ENCODE peak calls at places on chromosomes 3 and 15, in eight cellular contexts. One of them, this sample, is unnamed.

GRCh38 chr3:8607285-8608040 is 37.1 kb downstream of the SSUH2 start:
- DNase-seq in breast epithelium: no peak
- DNase-seq in K562: no peak
- DNase-seq in neural progenitor cell: peak
- DNase-seq in trophoblast cell: peak
- DNase-seq in stomach: peak
- DNase-seq in left lung: no peak
- DNase-seq in transverse colon: no peak
- DNase-seq in this sample: no peak

GRCh38 chr3:15647629-15648167 is 46.2 kb downstream of the BTD start:
- DNase-seq in breast epithelium: no peak
- DNase-seq in K562: no peak
- DNase-seq in neural progenitor cell: no peak
- DNase-seq in trophoblast cell: no peak
- DNase-seq in stomach: no peak
- DNase-seq in left lung: no peak
- DNase-seq in transverse colon: peak
- DNase-seq in this sample: no peak

GRCh38 chr3:173622156-173622555 is 224.6 kb downstream of the NLGN1 start:
- DNase-seq in breast epithelium: no peak
- DNase-seq in K562: no peak
- DNase-seq in neural progenitor cell: no peak
- DNase-seq in trophoblast cell: no peak
- DNase-seq in stomach: no peak
- DNase-seq in left lung: no peak
- DNase-seq in transverse colon: no peak
- DNase-seq in this sample: no peak

GRCh38 chr3:49411550-49411967 is 217 bp downstream of the RHOA start:
- DNase-seq in breast epithelium: no peak
- DNase-seq in K562: peak
- DNase-seq in neural progenitor cell: peak
- DNase-seq in trophoblast cell: no peak
- DNase-seq in stomach: peak
- DNase-seq in left lung: peak
- DNase-seq in transverse colon: peak
- DNase-seq in this sample: peak

GRCh38 chr3:146646251-146646650 is 41.1 kb upstream of the PLSCR5 start:
- DNase-seq in breast epithelium: no peak
- DNase-seq in K562: no peak
- DNase-seq in neural progenitor cell: no peak
- DNase-seq in trophoblast cell: no peak
- DNase-seq in stomach: no peak
- DNase-seq in left lung: no peak
- DNase-seq in transverse colon: no peak
- DNase-seq in this sample: no peak

GRCh38 chr15:100259266-100259665 is 82.5 kb downstream of the ADAMTS17 start:
- DNase-seq in breast epithelium: no peak
- DNase-seq in K562: no peak
- DNase-seq in neural progenitor cell: no peak
- DNase-seq in trophoblast cell: no peak
- DNase-seq in stomach: no peak
- DNase-seq in left lung: no peak
- DNase-seq in transverse colon: no peak
- DNase-seq in this sample: no peak

GRCh38 chr3:120839120-120839519 is 68.9 kb upstream of the STXBP5L start:
- DNase-seq in breast epithelium: no peak
- DNase-seq in K562: no peak
- DNase-seq in neural progenitor cell: no peak
- DNase-seq in trophoblast cell: no peak
- DNase-seq in stomach: no peak
- DNase-seq in left lung: no peak
- DNase-seq in transverse colon: no peak
- DNase-seq in this sample: no peak

GRCh38 chr3:52684184-52684583 is 1.5 kb downstream of the PBRM1 start:
- DNase-seq in breast epithelium: no peak
- DNase-seq in K562: no peak
- DNase-seq in neural progenitor cell: no peak
- DNase-seq in trophoblast cell: no peak
- DNase-seq in stomach: no peak
- DNase-seq in left lung: no peak
- DNase-seq in transverse colon: no peak
- DNase-seq in this sample: no peak

GRCh38 chr3:8280161-8280560 is 221.5 kb upstream of the LMCD1 start:
- DNase-seq in breast epithelium: no peak
- DNase-seq in K562: no peak
- DNase-seq in neural progenitor cell: peak
- DNase-seq in trophoblast cell: no peak
- DNase-seq in stomach: no peak
- DNase-seq in left lung: no peak
- DNase-seq in transverse colon: no peak
- DNase-seq in this sample: no peak

GRCh38 chr3:157405457-157405856 is 31.2 kb upstream of the PTX3 start:
- DNase-seq in breast epithelium: no peak
- DNase-seq in K562: no peak
- DNase-seq in neural progenitor cell: no peak
- DNase-seq in trophoblast cell: no peak
- DNase-seq in stomach: no peak
- DNase-seq in left lung: no peak
- DNase-seq in transverse colon: no peak
- DNase-seq in this sample: no peak

GRCh38 chr3:160667452-160667851 is 9.5 kb upstream of the ARL14 start:
- DNase-seq in breast epithelium: no peak
- DNase-seq in K562: no peak
- DNase-seq in neural progenitor cell: no peak
- DNase-seq in trophoblast cell: no peak
- DNase-seq in stomach: peak
- DNase-seq in left lung: no peak
- DNase-seq in transverse colon: peak
- DNase-seq in this sample: no peak

GRCh38 chr15:49696441-49696840 is 75.6 kb downstream of the DTWD1 start:
- DNase-seq in breast epithelium: no peak
- DNase-seq in K562: no peak
- DNase-seq in neural progenitor cell: no peak
- DNase-seq in trophoblast cell: peak
- DNase-seq in stomach: no peak
- DNase-seq in left lung: no peak
- DNase-seq in transverse colon: no peak
- DNase-seq in this sample: no peak

GRCh38 chr3:76497636-76498035 is 542.3 kb upstream of the ROBO2 start:
- DNase-seq in breast epithelium: no peak
- DNase-seq in K562: no peak
- DNase-seq in neural progenitor cell: peak
- DNase-seq in trophoblast cell: no peak
- DNase-seq in stomach: no peak
- DNase-seq in left lung: no peak
- DNase-seq in transverse colon: no peak
- DNase-seq in this sample: no peak

GRCh38 chr15:64991536-64992135 is 1.9 kb upstream of the SPG21 start:
- DNase-seq in breast epithelium: no peak
- DNase-seq in K562: no peak
- DNase-seq in neural progenitor cell: no peak
- DNase-seq in trophoblast cell: no peak
- DNase-seq in stomach: no peak
- DNase-seq in left lung: no peak
- DNase-seq in transverse colon: no peak
- DNase-seq in this sample: no peak

GRCh38 chr15:85582719-85583089 is 202.3 kb downstream of the AKAP13 start:
- DNase-seq in breast epithelium: no peak
- DNase-seq in K562: peak
- DNase-seq in neural progenitor cell: no peak
- DNase-seq in trophoblast cell: no peak
- DNase-seq in stomach: peak
- DNase-seq in left lung: no peak
- DNase-seq in transverse colon: peak
- DNase-seq in this sample: peak

GRCh38 chr15:29105151-29105785 is 164.4 kb downstream of the NSMCE3 start:
- DNase-seq in breast epithelium: no peak
- DNase-seq in K562: no peak
- DNase-seq in neural progenitor cell: no peak
- DNase-seq in trophoblast cell: no peak
- DNase-seq in stomach: no peak
- DNase-seq in left lung: peak
- DNase-seq in transverse colon: no peak
- DNase-seq in this sample: no peak

GRCh38 chr3:180990494-180990893 is 958 bp upstream of the DNAJC19 start:
- DNase-seq in breast epithelium: no peak
- DNase-seq in K562: no peak
- DNase-seq in neural progenitor cell: no peak
- DNase-seq in trophoblast cell: no peak
- DNase-seq in stomach: no peak
- DNase-seq in left lung: no peak
- DNase-seq in transverse colon: no peak
- DNase-seq in this sample: no peak

GRCh38 chr15:85306946-85307686 is 73.3 kb upstream of the AKAP13 start:
- DNase-seq in breast epithelium: no peak
- DNase-seq in K562: no peak
- DNase-seq in neural progenitor cell: no peak
- DNase-seq in trophoblast cell: no peak
- DNase-seq in stomach: peak
- DNase-seq in left lung: no peak
- DNase-seq in transverse colon: peak
- DNase-seq in this sample: no peak

DNA sequence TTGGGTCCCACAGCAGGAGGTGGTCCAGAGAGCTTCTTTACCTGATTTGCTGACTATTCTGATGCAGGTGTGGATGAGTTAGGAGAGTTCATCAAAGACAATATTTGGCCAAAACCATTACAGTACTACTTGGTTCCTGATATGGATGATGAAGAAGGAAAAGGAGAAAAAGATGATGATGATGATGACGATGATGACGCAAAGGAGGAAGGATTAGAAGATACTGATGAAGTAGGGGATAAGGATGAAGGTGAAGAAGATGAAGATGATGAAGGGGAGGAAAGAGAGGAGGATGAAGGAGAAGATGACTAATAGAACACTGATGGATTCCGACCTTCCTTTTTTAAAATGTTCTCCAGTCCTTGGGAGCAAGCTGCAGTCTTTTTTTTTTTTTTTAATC is 148.7 kb downstream of the GBE1 start:
- DNase-seq in breast epithelium: no peak
- DNase-seq in K562: no peak
- DNase-seq in neural progenitor cell: no peak
- DNase-seq in trophoblast cell: no peak
- DNase-seq in stomach: no peak
- DNase-seq in left lung: no peak
- DNase-seq in transverse colon: no peak
- DNase-seq in this sample: no peak
- H3K27ac ChIP-seq in breast epithelium: no peak
- H3K27ac ChIP-seq in K562: no peak
- H3K27ac ChIP-seq in neural progenitor cell: no peak
- H3K27ac ChIP-seq in trophoblast cell: no peak
- H3K27ac ChIP-seq in stomach: no peak
- H3K27ac ChIP-seq in left lung: no peak
- H3K27ac ChIP-seq in transverse colon: no peak
- H3K27ac ChIP-seq in this sample: no peak

DNA sequence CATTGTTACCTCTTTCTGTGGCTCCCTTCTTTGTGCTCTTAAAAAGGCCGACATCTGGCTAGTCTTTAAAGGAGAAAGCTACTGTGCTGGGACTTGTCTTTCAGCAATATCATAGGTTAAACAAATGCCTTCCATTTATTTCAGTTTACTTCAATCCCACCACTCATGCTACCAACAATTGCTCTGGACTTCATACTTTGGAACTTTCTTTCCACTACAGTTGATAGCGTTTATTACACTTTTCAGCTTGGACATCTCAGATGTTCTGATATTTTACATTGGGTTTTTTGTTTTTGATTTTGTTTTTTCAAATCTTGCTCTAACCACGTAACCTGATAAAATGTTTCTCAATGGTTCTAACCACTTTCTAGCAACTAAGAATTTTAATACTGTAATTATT is 1.2 kb upstream of the CBLB start:
- DNase-seq in breast epithelium: no peak
- DNase-seq in K562: no peak
- DNase-seq in neural progenitor cell: peak
- DNase-seq in trophoblast cell: no peak
- DNase-seq in stomach: no peak
- DNase-seq in left lung: no peak
- DNase-seq in transverse colon: no peak
- DNase-seq in this sample: no peak
- H3K4me3 ChIP-seq in breast epithelium: peak
- H3K4me3 ChIP-seq in K562: peak
- H3K4me3 ChIP-seq in neural progenitor cell: peak
- H3K4me3 ChIP-seq in trophoblast cell: no peak
- H3K4me3 ChIP-seq in stomach: peak
- H3K4me3 ChIP-seq in left lung: peak
- H3K4me3 ChIP-seq in transverse colon: peak
- H3K4me3 ChIP-seq in this sample: peak

DNA sequence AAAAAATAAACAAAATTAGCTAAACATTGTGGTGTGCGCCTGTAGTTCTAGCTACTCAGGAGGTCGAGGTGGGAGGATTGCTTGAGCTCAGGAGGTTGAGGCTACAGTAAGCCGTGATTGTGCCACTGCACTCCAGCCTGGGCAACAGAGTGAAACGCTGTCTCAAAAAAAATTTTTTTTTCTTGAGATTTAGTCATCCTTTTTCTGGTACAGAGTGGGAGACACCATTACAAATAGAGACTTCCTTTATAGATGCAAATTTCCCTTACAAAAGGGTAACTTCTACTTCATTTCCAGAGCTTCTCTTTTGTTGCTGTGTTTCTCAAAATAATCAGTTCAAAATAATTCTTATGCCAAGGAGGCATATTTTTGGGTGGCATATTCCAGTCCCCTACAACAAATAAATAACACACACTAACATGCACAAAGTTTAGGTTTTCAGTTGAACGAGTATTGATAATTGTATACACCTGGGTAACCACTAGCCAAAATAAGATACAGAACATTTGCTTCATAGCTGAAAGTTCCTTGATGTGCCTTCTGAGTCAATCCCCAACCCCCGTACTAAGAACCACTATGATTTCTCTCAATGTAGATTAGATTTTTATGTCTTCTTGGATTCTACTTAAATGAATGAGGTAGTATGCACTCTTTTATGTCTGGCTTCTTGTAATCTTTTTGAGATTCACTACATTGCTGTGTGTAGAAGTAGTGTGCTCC is 248.9 kb upstream of the PROK2 start:
- DNase-seq in breast epithelium: no peak
- DNase-seq in K562: no peak
- DNase-seq in neural progenitor cell: no peak
- DNase-seq in trophoblast cell: no peak
- DNase-seq in stomach: no peak
- DNase-seq in left lung: no peak
- DNase-seq in transverse colon: no peak
- DNase-seq in this sample: no peak
- H3K27ac ChIP-seq in breast epithelium: no peak
- H3K27ac ChIP-seq in K562: no peak
- H3K27ac ChIP-seq in neural progenitor cell: no peak
- H3K27ac ChIP-seq in trophoblast cell: no peak
- H3K27ac ChIP-seq in stomach: no peak
- H3K27ac ChIP-seq in left lung: no peak
- H3K27ac ChIP-seq in transverse colon: no peak
- H3K27ac ChIP-seq in this sample: no peak

DNA sequence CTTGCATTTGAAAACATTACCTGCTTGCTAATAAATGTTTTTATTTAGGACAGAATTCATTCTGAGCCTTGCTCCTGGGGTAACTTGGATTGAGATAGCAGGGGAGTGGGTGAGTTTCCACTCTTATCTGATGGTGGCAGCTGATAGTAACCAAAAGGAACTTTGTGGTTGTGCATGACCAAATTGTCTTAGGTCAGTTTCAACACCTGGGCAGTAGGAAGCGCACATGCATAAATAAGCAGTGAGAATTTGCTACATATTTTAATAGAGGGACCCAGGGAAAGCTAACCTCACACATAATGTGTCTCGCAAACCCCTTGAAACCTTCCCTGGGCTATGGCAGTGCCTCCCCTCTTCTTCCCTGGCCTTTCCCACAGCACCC is 65.4 kb upstream of the XCR1 start:
- DNase-seq in breast epithelium: no peak
- DNase-seq in K562: no peak
- DNase-seq in neural progenitor cell: no peak
- DNase-seq in trophoblast cell: no peak
- DNase-seq in stomach: no peak
- DNase-seq in left lung: no peak
- DNase-seq in transverse colon: no peak
- DNase-seq in this sample: no peak
- H3K4me3 ChIP-seq in breast epithelium: no peak
- H3K4me3 ChIP-seq in K562: no peak
- H3K4me3 ChIP-seq in neural progenitor cell: no peak
- H3K4me3 ChIP-seq in trophoblast cell: no peak
- H3K4me3 ChIP-seq in stomach: no peak
- H3K4me3 ChIP-seq in left lung: no peak
- H3K4me3 ChIP-seq in transverse colon: no peak
- H3K4me3 ChIP-seq in this sample: no peak